ENCODE peak calls at places on chromosomes 7 and 10, in five cellular contexts. M, N, K, I and H are unnamed samples.

GRCh38 chr7:140174217-140174616 is 2.6 kb downstream of the KDM7A start:
- DNase-seq in K (no peak), M (no peak), I (no peak), N (no peak), H (no peak)

GRCh38 chr7:85041599-85042216 is 145.1 kb downstream of the SEMA3D start:
- DNase-seq in M (peak; percentile 80), N (no peak), K (peak; percentile 15), I (no peak), H (peak; percentile 86)

GRCh38 chr10:48511855-48512191 is 93.0 kb downstream of the ARHGAP22 start:
- DNase-seq in K (no peak), N (no peak), M (no peak), I (no peak), H (no peak)

GRCh38 chr10:89659185-89660131 is 14.4 kb upstream of the PANK1 start:
- DNase-seq in K (no peak), M (no peak), N (no peak), I (no peak), H (no peak)

GRCh38 chr7:94509879-94510581 is 421 bp downstream of the CASD1 start:
- DNase-seq in K (peak; percentile 73), I (peak; percentile 48), M (peak; percentile 88), N (peak; percentile 52), H (peak; percentile 63)

GRCh38 chr10:126123466-126123865 is 227.1 kb downstream of the FANK1 start:
- DNase-seq in N (no peak), M (no peak), K (no peak), I (no peak), H (no peak)

GRCh38 chr10:3825244-3825643 is 40.2 kb upstream of the KLF6 start:
- DNase-seq in K (no peak), I (no peak), M (no peak), N (no peak), H (no peak)

GRCh38 chr7:107501593-107501992 is 31.7 kb downstream of the GPR22 start:
- DNase-seq in K (no peak), M (peak; percentile 53), I (no peak), N (no peak), H (peak; percentile 59)

GRCh38 chr10:58782876-58783859 is 270.5 kb downstream of the BICC1 start:
- DNase-seq in N (no peak), M (peak; percentile 49), I (no peak), K (no peak), H (no peak)

GRCh38 chr7:28298870-28299484 is 113.3 kb upstream of the CREB5 start:
- DNase-seq in M (peak; percentile 79), N (no peak), K (peak; percentile 62), I (no peak), H (peak; percentile 50)

GRCh38 chr10:103745264-103746247 is 109.8 kb downstream of the SH3PXD2A start:
- DNase-seq in N (no peak), K (no peak), M (no peak), I (peak; percentile 39), H (no peak)

GRCh38 chr10:85224366-85224960 is 896.1 kb downstream of the CCSER2 start:
- DNase-seq in N (peak; percentile 75), K (no peak), I (no peak), M (no peak), H (no peak)

GRCh38 chr7:105130048-105130447 is 116.0 kb downstream of the KMT2E start:
- DNase-seq in K (peak; percentile 15), M (no peak), I (no peak), N (no peak), H (no peak)